ENCODE peak calls at places on chromosomes 16 and 17, in ten cellular contexts. P is progenitor cell of endocrine pancreas; V is T-helper 1 cell; W is KBM-7; E is esophagus squamous epithelium; B is germinal center; M is stimulated activated CD8-positive, alpha-beta memory T cell treated with anti-CD3 and anti-CD28 coated beads, Interleukin-15, amount 100 ng/mL, for 4 hours; Z is WTC11; O is NCI-H1092; Q is stimulated activated CD4-positive, alpha-beta T cell treated with anti-CD3 and anti-CD28 coated beads, TNF-alpha, amount 100 ng/mL, for 48 hours. I is an unnamed sample.

GRCh38 chr16:1745900-1746692 is 25.2 kb downstream of the NME3 start:
- DNase-seq in Z (no peak), V (no peak), Q (no peak), P (no peak), E (no peak), W (no peak), B (no peak), M (no peak), O (no peak), I (no peak)

GRCh38 chr16:22300427-22301071 is 3.3 kb downstream of the POLR3E start:
- DNase-seq in E (no peak), Z (peak), P (no peak), V (peak), O (no peak), M (no peak), W (peak), Q (no peak), B (peak), I (peak)

GRCh38 chr17:9101356-9101755 is 80.0 kb downstream of the NTN1 start:
- DNase-seq in O (no peak), B (no peak), W (no peak), Q (no peak), M (no peak), Z (no peak), V (no peak), E (no peak), P (no peak), I (no peak)

GRCh38 chr16:67562918-67563707 is 787 bp downstream of the CTCF start:
- DNase-seq in P (peak), E (no peak), W (peak), Q (peak), V (peak), M (peak), B (peak), Z (peak), O (peak), I (no peak)

GRCh38 chr16:75250809-75251279 is 580 bp downstream of the BCAR1 start:
- DNase-seq in V (no peak), O (no peak), Z (no peak), P (peak), E (no peak), M (no peak), W (no peak), B (peak), Q (no peak), I (peak)

GRCh38 chr17:42422958-42423712 is at the start of gene CAVIN1:
- DNase-seq in M (no peak), B (peak), P (peak), V (no peak), W (peak), O (peak), Z (peak), Q (no peak), E (peak), I (peak)

GRCh38 chr16:71360378-71360777 is 1.9 kb downstream of the CALB2 start:
- DNase-seq in V (no peak), B (no peak), E (no peak), Q (no peak), W (no peak), O (no peak), M (no peak), P (no peak), Z (no peak), I (no peak)

GRCh38 chr17:9050801-9051401 is 29.6 kb downstream of the NTN1 start:
- DNase-seq in Z (peak), E (no peak), M (no peak), O (no peak), W (no peak), Q (no peak), P (no peak), B (no peak), V (no peak), I (no peak)

GRCh38 chr17:57360266-57360665 is 103.9 kb downstream of the MSI2 start:
- DNase-seq in P (no peak), V (no peak), O (no peak), Z (no peak), M (no peak), B (no peak), W (no peak), E (no peak), Q (no peak), I (no peak)

GRCh38 chr16:4064950-4065352 is 51.3 kb downstream of the ADCY9 start:
- DNase-seq in Z (no peak), Q (no peak), M (peak), O (no peak), P (no peak), B (no peak), V (no peak), E (no peak), W (no peak), I (no peak)

GRCh38 chr17:2197271-2197670 is 106.3 kb downstream of the SMG6 start:
- DNase-seq in Z (no peak), E (no peak), Q (no peak), W (no peak), V (no peak), P (no peak), B (no peak), O (no peak), M (no peak), I (no peak)

I was measured in GM10248.